ENCODE peak calls at places on chromosomes 3 and 15, in ten cellular contexts. Z is hepatocyte; D is keratinocyte; P is lower lobe of right lung; L is psoas muscle; H is IMR-90; C is naive thymus-derived CD4-positive, alpha-beta T cell; M is heart right ventricle; G is small intestine; X is CD8-positive, alpha-beta memory T cell. Y is an unnamed sample. For H3K27me3 and H3K4me1, the result is how much of the 10 kb centered on the place peaks cover.

GRCh38 chr15:80906159-80906775 is 83.4 kb downstream of the MESD start:
- DNase-seq in Z (no peak), D (no peak), P (no peak), L (peak), H (peak), C (no peak), M (no peak), G (no peak), X (no peak), Y (peak)

GRCh38 chr3:101117981-101118380 is 124.8 kb upstream of the ABI3BP start:
- DNase-seq in Z (peak), D (no peak), P (no peak), L (no peak), H (peak), C (no peak), M (no peak), G (no peak), X (no peak), Y (no peak)

GRCh38 chr3:110589381-110589780 is 482.2 kb upstream of the NECTIN3 start:
- DNase-seq in Z (no peak), D (no peak), P (no peak), L (no peak), H (no peak), C (no peak), M (no peak), G (no peak), X (no peak), Y (no peak)

GRCh38 chr15:31200735-31201151 is 99.2 kb upstream of the TRPM1 start:
- DNase-seq in Z (peak), D (no peak), P (peak), L (peak), H (peak), C (peak), M (peak), G (peak), X (peak), Y (peak)

GRCh38 chr15:52326758-52327157 is 31.2 kb upstream of the MYO5C start:
- DNase-seq in Z (peak), D (no peak), P (no peak), L (no peak), H (peak), C (no peak), M (no peak), G (no peak), X (no peak), Y (no peak)

GRCh38 chr3:146283796-146284485 is 33.0 kb upstream of the PLSCR4 start:
- DNase-seq in Z (peak), D (no peak), P (no peak), L (no peak), H (no peak), C (no peak), M (no peak), G (no peak), X (no peak), Y (no peak)

GRCh38 chr3:22269827-22270226 is 518.8 kb upstream of the ZNF385D start:
- DNase-seq in Z (no peak), D (no peak), P (no peak), L (no peak), H (no peak), C (no peak), M (no peak), G (no peak), X (no peak), Y (peak)

GRCh38 chr3:17546500-17546899 is 195.9 kb downstream of the TBC1D5 start:
- DNase-seq in Z (no peak), D (no peak), P (no peak), L (no peak), H (no peak), C (no peak), M (peak), G (no peak), X (no peak), Y (no peak)

GRCh38 chr3:193614430-193614829 is 21.4 kb downstream of the OPA1 start:
- DNase-seq in Z (no peak), D (no peak), P (no peak), L (no peak), H (no peak), C (no peak), M (no peak), G (no peak), X (no peak), Y (no peak)

GRCh38 chr3:182651461-182651860 is 141.8 kb upstream of the ATP11B start:
- DNase-seq in Z (peak), D (no peak), P (no peak), L (no peak), H (no peak), C (no peak), M (no peak), G (peak), X (no peak), Y (no peak)

GRCh38 chr3:32175607-32176197 is 62.8 kb upstream of the CMTM8 start:
- DNase-seq in Z (peak), D (peak), P (no peak), L (no peak), H (peak), C (peak), M (no peak), G (peak), X (peak), Y (peak)

GRCh38 chr3:20669184-20669583 is 483.2 kb upstream of the SGO1 start:
- DNase-seq in Z (no peak), D (no peak), P (no peak), L (no peak), H (no peak), C (no peak), M (peak), G (no peak), X (no peak), Y (no peak)

GRCh38 chr3:45003859-45004258 is 22.2 kb upstream of the CLEC3B start:
- DNase-seq in Z (no peak), D (no peak), P (no peak), L (no peak), H (no peak), C (no peak), M (no peak), G (no peak), X (no peak), Y (no peak)

GRCh38 chr3:98367464-98368246 is 14.0 kb downstream of the OR5K4 start:
- DNase-seq in Z (no peak), D (no peak), P (no peak), L (no peak), H (no peak), C (no peak), M (no peak), G (no peak), X (no peak), Y (no peak)

GRCh38 chr15:62868507-62868906 is 174.0 kb upstream of the TPM1 start:
- DNase-seq in Z (no peak), D (no peak), P (no peak), L (no peak), H (no peak), C (no peak), M (no peak), G (no peak), X (no peak), Y (no peak)

GRCh38 chr15:90101130-90101968 is 919 bp downstream of the IDH2 start:
- DNase-seq in Z (peak), D (no peak), P (peak), L (peak), H (no peak), C (peak), M (peak), G (no peak), X (peak), Y (peak)

GRCh38 chr15:69253156-69253555 is 45.6 kb upstream of the PAQR5 start:
- DNase-seq in Z (peak), D (no peak), P (no peak), L (no peak), H (peak), C (no peak), M (peak), G (no peak), X (no peak), Y (peak)

GRCh38 chr3:191393146-191393545 is 62.8 kb upstream of the UTS2B start:
- DNase-seq in Z (no peak), D (no peak), P (no peak), L (no peak), H (peak), C (no peak), M (no peak), G (no peak), X (no peak), Y (no peak)

GRCh38 chr15:66940368-66940767 is 125.0 kb upstream of the SMAD3 start:
- DNase-seq in Z (no peak), D (no peak), P (no peak), L (no peak), H (peak), C (no peak), M (no peak), G (no peak), X (no peak), Y (no peak)

GRCh38 chr3:13022348-13023250 is 50.6 kb downstream of the IQSEC1 start:
- DNase-seq in Z (peak), D (no peak), P (peak), L (peak), H (peak), C (no peak), M (peak), G (no peak), X (peak), Y (peak)

GRCh38 chr15:98845138-98845884 is 162.3 kb downstream of the PGPEP1L start:
- DNase-seq in Z (no peak), D (no peak), P (no peak), L (no peak), H (no peak), C (no peak), M (no peak), G (no peak), X (no peak), Y (no peak)

GRCh38 chr3:100149130-100149529 is 34.8 kb upstream of the FILIP1L start:
- DNase-seq in Z (no peak), D (no peak), P (no peak), L (no peak), H (no peak), C (no peak), M (no peak), G (no peak), X (no peak), Y (no peak)

GRCh38 chr3:52357151-52358080 is 41.3 kb downstream of the DNAH1 start:
- DNase-seq in Z (no peak), D (no peak), P (peak), L (peak), H (no peak), C (no peak), M (peak), G (no peak), X (peak), Y (no peak)

GRCh38 chr3:196670335-196670734 is 30.8 kb downstream of the NRROS start:
- DNase-seq in Z (no peak), D (no peak), P (no peak), L (no peak), H (no peak), C (no peak), M (no peak), G (no peak), X (no peak), Y (no peak)

GRCh38 chr15:101038327-101039003 is 119.3 kb downstream of the LRRK1 start:
- DNase-seq in Z (no peak), D (no peak), P (no peak), L (no peak), H (no peak), C (no peak), M (no peak), G (no peak), X (no peak), Y (no peak)

GRCh38 chr15:101765772-101766456 is 37.4 kb upstream of the OR4F6 start:
- DNase-seq in Z (no peak), D (no peak), P (peak), L (no peak), H (no peak), C (no peak), M (no peak), G (no peak), X (no peak), Y (no peak)

GRCh38 chr3:2097641-2098191 is 950 bp upstream of the CNTN4 start:
- DNase-seq in Z (peak), D (no peak), P (no peak), L (no peak), H (no peak), C (no peak), M (no peak), G (no peak), X (no peak), Y (peak)

GRCh38 chr3:150293401-150294001 is 114.6 kb upstream of the TSC22D2 start:
- DNase-seq in Z (no peak), D (no peak), P (no peak), L (no peak), H (peak), C (no peak), M (no peak), G (no peak), X (no peak), Y (no peak)

GRCh38 chr15:31483924-31484368 is 157.3 kb downstream of the KLF13 start:
- DNase-seq in Z (no peak), D (no peak), P (no peak), L (no peak), H (no peak), C (peak), M (no peak), G (no peak), X (peak), Y (no peak)

GRCh38 chr15:70343961-70344360 is 246.2 kb upstream of the TLE3 start:
- DNase-seq in Z (no peak), D (no peak), P (no peak), L (no peak), H (no peak), C (no peak), M (no peak), G (no peak), X (no peak), Y (peak)

GRCh38 chr3:17014286-17014685 is 129.5 kb downstream of the PLCL2 start:
- DNase-seq in Z (no peak), D (no peak), P (no peak), L (no peak), H (no peak), C (no peak), M (no peak), G (peak), X (no peak), Y (no peak)

DNA sequence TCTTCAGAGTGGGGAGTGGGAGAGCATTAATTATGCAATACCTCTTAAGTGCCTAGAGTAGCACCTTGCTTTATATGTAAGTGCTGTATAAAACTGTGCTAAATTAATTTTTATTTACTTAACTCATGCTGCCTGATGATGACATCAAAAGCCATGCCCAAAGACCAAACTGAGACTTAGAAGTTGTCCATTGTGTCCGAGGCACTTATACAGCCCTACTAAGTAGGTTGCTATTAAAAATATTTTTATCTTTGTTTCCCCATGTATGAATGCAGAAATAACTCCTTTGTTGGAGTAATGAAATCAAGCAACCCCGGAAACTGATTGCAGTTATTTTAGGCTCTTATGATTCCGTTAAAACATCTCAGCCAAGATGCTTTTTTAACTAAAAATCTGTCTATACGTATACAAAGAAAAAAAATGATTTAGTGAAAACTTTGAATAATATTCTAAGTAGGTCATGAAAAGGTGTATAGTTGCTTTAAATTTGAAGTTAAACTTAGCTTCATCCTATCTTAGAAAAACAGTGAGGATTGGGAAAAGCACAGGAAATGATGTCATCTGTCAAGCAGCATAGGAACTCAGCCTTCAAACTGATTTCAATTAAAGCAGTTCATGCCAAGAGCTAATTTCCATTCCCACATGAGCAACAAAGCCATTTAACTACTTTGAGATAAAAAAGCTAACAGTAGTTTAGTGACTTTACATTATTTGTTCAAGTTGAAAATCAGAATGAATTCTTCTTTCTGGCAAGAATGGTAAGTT is 43.0 kb downstream of the FBN1 start:
- DNase-seq in Z (no peak), D (no peak), P (no peak), L (no peak), H (peak), C (no peak), M (no peak), G (no peak), X (no peak), Y (peak)
- H3K27ac ChIP-seq in Z (peak), D (no peak), P (peak), L (peak), H (no peak), C (no peak), M (peak), G (no peak), X (no peak), Y (peak)

GRCh38 chr3:9767418-9767817 is 2.3 kb downstream of the CAMK1 start:
- DNase-seq in Z (no peak), D (no peak), P (peak), L (no peak), H (no peak), C (no peak), M (no peak), G (no peak), X (no peak), Y (no peak)

GRCh38 chr3:9768376-9768775 is 1.4 kb downstream of the CAMK1 start:
- DNase-seq in Z (no peak), D (no peak), P (no peak), L (no peak), H (no peak), C (no peak), M (no peak), G (no peak), X (no peak), Y (no peak)

GRCh38 chr3:9769012-9769411 is 735 bp downstream of the CAMK1 start:
- DNase-seq in Z (no peak), D (no peak), P (no peak), L (no peak), H (no peak), C (no peak), M (no peak), G (no peak), X (no peak), Y (no peak)

GRCh38 chr3:9770276-9770812 is 597 bp upstream of the CAMK1 start:
- DNase-seq in Z (peak), D (no peak), P (peak), L (peak), H (no peak), C (no peak), M (peak), G (peak), X (no peak), Y (no peak)

DNA sequence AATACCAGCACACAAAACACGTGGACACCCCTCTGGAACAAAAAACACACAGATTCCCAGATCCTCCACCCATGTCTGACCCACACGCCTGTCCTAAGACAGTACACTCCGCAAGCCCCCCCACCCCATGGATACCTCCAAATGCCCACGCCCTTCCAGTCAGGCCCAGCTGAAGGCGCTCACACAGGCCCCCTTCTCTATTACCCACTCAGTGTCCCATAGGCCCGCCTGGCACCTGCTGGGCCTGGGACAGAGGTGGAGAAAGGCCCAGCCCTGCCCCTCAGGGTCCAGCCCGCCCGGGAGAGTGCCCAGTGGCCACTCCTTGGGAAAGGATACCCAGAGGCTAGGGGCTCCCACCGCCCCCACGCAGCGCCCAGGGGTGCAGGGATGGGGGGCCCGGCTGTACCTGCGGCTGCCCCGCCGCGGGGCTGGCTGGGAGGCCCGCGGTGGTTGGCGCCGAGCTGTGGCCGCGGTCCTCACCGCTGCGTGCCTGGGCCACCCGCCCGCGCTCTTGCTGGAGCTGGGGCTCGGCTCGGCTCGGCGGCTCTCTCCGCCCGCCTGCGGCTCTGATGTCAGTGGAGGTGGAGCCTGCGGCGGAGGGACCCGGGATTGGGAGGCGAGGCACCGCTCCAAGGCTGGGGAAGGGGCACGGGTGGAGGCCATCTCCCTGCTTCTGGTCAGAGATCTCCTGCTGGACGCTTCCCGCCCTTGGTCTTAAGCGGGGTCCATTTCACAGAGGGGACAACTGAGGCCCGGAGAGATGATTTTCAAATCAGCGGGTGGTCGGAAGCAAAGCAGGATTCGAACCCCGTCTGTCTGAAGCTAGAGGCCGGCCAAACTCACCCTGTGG is at the start of gene CAMK1:
- DNase-seq in Z (peak), D (no peak), P (peak), L (peak), H (peak), C (no peak), M (peak), G (peak), X (peak), Y (peak)
- H3K27me3 ChIP-seq in Z (under half), D (under half), P (under half), L (under half), H (under half), C (under half), M (under half), G (under half), X (under half), Y (under half)

GRCh38 chr15:83305696-83306291 is 21.3 kb upstream of the BNC1 start:
- DNase-seq in Z (peak), D (no peak), P (peak), L (no peak), H (peak), C (no peak), M (no peak), G (no peak), X (no peak), Y (peak)

GRCh38 chr15:83312046-83312445 is 27.6 kb upstream of the BNC1 start:
- DNase-seq in Z (no peak), D (peak), P (no peak), L (no peak), H (no peak), C (no peak), M (no peak), G (no peak), X (no peak), Y (no peak)

GRCh38 chr15:83306561-83306960 is 22.1 kb upstream of the BNC1 start:
- DNase-seq in Z (no peak), D (no peak), P (no peak), L (no peak), H (peak), C (no peak), M (no peak), G (no peak), X (no peak), Y (no peak)

GRCh38 chr15:83310521-83311456 is 26.3 kb upstream of the BNC1 start:
- DNase-seq in Z (no peak), D (no peak), P (no peak), L (no peak), H (no peak), C (no peak), M (no peak), G (peak), X (no peak), Y (no peak)

DNA sequence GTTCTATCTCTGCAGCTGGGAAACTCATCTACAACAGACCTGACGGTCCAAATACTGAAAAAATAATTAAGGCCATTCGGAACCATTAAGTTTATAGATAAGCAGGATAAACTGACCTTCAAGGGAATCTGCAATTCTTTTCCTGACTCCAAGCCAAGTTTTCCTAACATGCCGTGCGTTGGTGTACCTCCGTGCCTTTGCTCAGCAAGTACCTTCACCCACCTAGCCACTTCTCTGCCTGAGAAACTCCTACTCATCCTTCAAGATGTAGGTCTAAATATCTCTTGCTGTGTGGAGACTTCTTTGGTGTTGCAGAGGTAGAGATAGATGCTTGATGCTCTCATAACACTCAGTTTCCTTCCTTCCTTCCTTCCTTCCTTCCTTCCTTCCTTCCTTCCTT is 24.2 kb upstream of the BNC1 start:
- DNase-seq in Z (no peak), D (no peak), P (no peak), L (no peak), H (no peak), C (no peak), M (no peak), G (no peak), X (no peak), Y (no peak)
- H3K4me1 ChIP-seq in Z (under half), D (under half), P (under half), L (under half), H (under half), C (under half), M (under half), G (under half), X (under half), Y (under half)

DNA sequence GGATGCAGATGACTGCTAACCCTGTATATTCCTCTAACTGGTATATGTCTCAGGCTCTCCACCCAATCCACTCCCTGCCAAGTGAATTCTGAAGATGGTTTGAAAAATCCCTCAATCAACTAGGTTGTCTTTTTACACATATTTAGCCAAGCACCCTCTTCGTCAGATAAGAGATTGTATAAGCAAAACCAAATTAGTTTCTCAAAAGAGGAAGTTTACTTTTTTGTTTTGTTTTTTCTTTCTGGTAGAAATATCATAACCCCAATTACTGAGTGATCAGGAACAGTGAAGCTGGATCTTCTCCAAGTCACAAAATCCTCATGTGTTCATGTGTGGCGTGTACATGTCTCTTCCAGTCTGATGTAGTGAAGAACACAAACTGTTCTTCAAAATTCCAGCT is 180.7 kb downstream of the FOXP1 start:
- DNase-seq in Z (no peak), D (no peak), P (no peak), L (no peak), H (no peak), C (no peak), M (no peak), G (no peak), X (no peak), Y (no peak)
- H3K27ac ChIP-seq in Z (no peak), D (no peak), P (no peak), L (no peak), H (no peak), C (peak), M (no peak), G (no peak), X (no peak), Y (no peak)